ENCODE peak calls at places on chromosomes 16 and 17, in ten cellular contexts. W is stimulated activated CD8-positive, alpha-beta memory T cell treated with anti-CD3 and anti-CD28 coated beads, Interleukin-4, amount 100 ng/mL, for 1 hour; A is aorta; J is ovary; P is T1000; Z is mesendoderm; F is dorsolateral prefrontal cortex; L is NCI-H510A treated with DMSO at 0.1 percent for 48 hours; H is left cardiac atrium; M is GM12891. O is an unnamed sample.

GRCh38 chr17:57243171-57243622 is 13.1 kb upstream of the MSI2 start:
- DNase-seq in W (peak; percentile 46), A (peak; percentile 65), J (peak; percentile 47), P (peak; percentile 79), Z (peak; percentile 71), F (peak; percentile 43), L (peak; percentile 81), H (peak; percentile 68), M (peak; percentile 53), O (peak; percentile 77)

GRCh38 chr16:9826630-9827029 is 355.6 kb downstream of the GRIN2A start:
- DNase-seq in W (no peak), A (no peak), J (no peak), P (no peak), Z (no peak), F (no peak), L (no peak), H (no peak), M (no peak), O (no peak)

GRCh38 chr17:9024497-9024896 is 3.2 kb downstream of the NTN1 start:
- DNase-seq in W (no peak), A (no peak), J (no peak), P (no peak), Z (no peak), F (no peak), L (no peak), H (no peak), M (no peak), O (no peak)

GRCh38 chr16:88349903-88350900 is 32.6 kb upstream of the ZNF469 start:
- DNase-seq in W (no peak), A (peak; percentile 35), J (no peak), P (no peak), Z (no peak), F (no peak), L (no peak), H (peak; percentile 21), M (no peak), O (no peak)

GRCh38 chr17:40323731-40324650 is 15.0 kb downstream of the RARA start:
- DNase-seq in W (no peak), A (peak; percentile 90), J (no peak), P (no peak), Z (no peak), F (no peak), L (no peak), H (peak; percentile 94), M (no peak), O (no peak)

GRCh38 chr16:52184336-52184735 is 362.6 kb downstream of the TOX3 start:
- DNase-seq in W (no peak), A (no peak), J (no peak), P (no peak), Z (no peak), F (no peak), L (no peak), H (no peak), M (no peak), O (no peak)

GRCh38 chr17:7083592-7083991 is 3.5 kb upstream of the CLEC10A start:
- DNase-seq in W (no peak), A (no peak), J (no peak), P (no peak), Z (no peak), F (no peak), L (no peak), H (no peak), M (no peak), O (no peak)

GRCh38 chr17:17682737-17683675 is 1.7 kb downstream of the RAI1 start:
- DNase-seq in W (no peak), A (peak; percentile 75), J (peak; percentile 80), P (peak; percentile 17), Z (peak; percentile 84), F (peak; percentile 67), L (peak; percentile 49), H (peak; percentile 81), M (no peak), O (peak; percentile 81)

GRCh38 chr16:53080345-53081031 is 25.7 kb downstream of the CHD9 start:
- DNase-seq in W (no peak), A (peak; percentile 72), J (peak; percentile 73), P (peak; percentile 50), Z (peak; percentile 65), F (no peak), L (no peak), H (peak; percentile 77), M (no peak), O (peak; percentile 76)

GRCh38 chr16:46947900-46948547 is 25.4 kb downstream of the DNAJA2 start:
- DNase-seq in W (no peak), A (no peak), J (no peak), P (no peak), Z (peak; percentile 30), F (no peak), L (peak; percentile 21), H (no peak), M (no peak), O (peak; percentile 19)

GRCh38 chr17:76240461-76241204 is at the start of gene RNF157:
- DNase-seq in W (no peak), A (peak; percentile 68), J (peak; percentile 33), P (peak; percentile 14), Z (peak; percentile 59), F (peak; percentile 56), L (peak; percentile 54), H (peak; percentile 71), M (peak; percentile 74), O (peak; percentile 69)

GRCh38 chr16:74626741-74627416 is 20.0 kb upstream of the GLG1 start:
- DNase-seq in W (no peak), A (no peak), J (no peak), P (no peak), Z (no peak), F (no peak), L (no peak), H (no peak), M (no peak), O (no peak)

GRCh38 chr16:71367243-71367976 is 8.9 kb downstream of the CALB2 start:
- DNase-seq in W (no peak), A (no peak), J (no peak), P (no peak), Z (peak; percentile 95), F (no peak), L (peak; percentile 60), H (peak; percentile 40), M (peak; percentile 53), O (no peak)

GRCh38 chr16:53031323-53031942 is 21.3 kb downstream of the CHD9NB start:
- DNase-seq in W (no peak), A (no peak), J (no peak), P (no peak), Z (no peak), F (no peak), L (no peak), H (no peak), M (no peak), O (no peak)

O was measured in sciatic nerve.